ENCODE peak calls at places on chromosomes 1 and 21, in seven cellular contexts. I is AG08396, S is neural progenitor cell, P is left ventricle myocardium inferior, H is ACHN, F is PC-3, Q is AG10803. O is an unnamed sample.

GRCh38 chr1:109821221-109821669 is 57.5 kb upstream of the EPS8L3 start:
- DNase-seq in I (peak; percentile 92), S (no peak), P (no peak), H (peak; percentile 80), F (peak; percentile 81), Q (peak; percentile 99), O (peak; percentile 97)

GRCh38 chr1:7224644-7225043 is 439.4 kb downstream of the CAMTA1 start:
- DNase-seq in I (no peak), S (peak; percentile 22), P (no peak), H (peak; percentile 3), F (peak; percentile 5), Q (no peak), O (no peak)

GRCh38 chr1:52294580-52294979 is 71.4 kb downstream of the CC2D1B start:
- DNase-seq in I (no peak), S (no peak), P (no peak), H (no peak), F (no peak), Q (peak; percentile 44), O (no peak)

GRCh38 chr21:35179990-35180557 is 131.0 kb upstream of the RUNX1 start:
- DNase-seq in I (peak; percentile 33), S (no peak), P (no peak), H (peak; percentile 70), F (peak; percentile 91), Q (peak; percentile 71), O (peak; percentile 55)

GRCh38 chr1:109630081-109630880 is 10.6 kb downstream of the AMPD2 start:
- DNase-seq in I (no peak), S (peak; percentile 53), P (no peak), H (no peak), F (no peak), Q (no peak), O (no peak)

GRCh38 chr1:201019321-201019977 is 4.1 kb downstream of the KIF21B start:
- DNase-seq in I (peak; percentile 45), S (no peak), P (peak; percentile 42), H (peak; percentile 56), F (peak; percentile 73), Q (peak; percentile 31), O (peak; percentile 80)

GRCh38 chr1:218345673-218346390 is 696 bp downstream of the TGFB2 start:
- DNase-seq in I (peak; percentile 66), S (peak; percentile 80), P (peak; percentile 67), H (peak; percentile 71), F (peak; percentile 89), Q (peak; percentile 73), O (peak; percentile 62)

GRCh38 chr21:36487641-36488307 is 7.9 kb upstream of the CLDN14 start:
- DNase-seq in I (no peak), S (no peak), P (no peak), H (no peak), F (peak; percentile 92), Q (peak; percentile 40), O (no peak)

GRCh38 chr1:145871994-145872411 is 13.1 kb upstream of the PIAS3 start:
- DNase-seq in I (peak; percentile 57), S (peak; percentile 48), P (peak; percentile 45), H (no peak), F (no peak), Q (peak; percentile 36), O (no peak)

GRCh38 chr1:33338495-33339211 is 17.8 kb upstream of the A3GALT2 start:
- DNase-seq in I (peak; percentile 44), S (peak; percentile 94), P (peak; percentile 57), H (no peak), F (no peak), Q (peak; percentile 96), O (no peak)

GRCh38 chr1:205936846-205937707 is 6.2 kb downstream of the SLC26A9 start:
- DNase-seq in I (peak; percentile 69), S (no peak), P (no peak), H (peak; percentile 75), F (peak; percentile 68), Q (peak; percentile 81), O (peak; percentile 85)

GRCh38 chr1:14915356-14916054 is 238.0 kb upstream of the TMEM51 start:
- DNase-seq in I (peak; percentile 74), S (peak; percentile 72), P (peak; percentile 32), H (peak; percentile 50), F (peak; percentile 51), Q (no peak), O (no peak)

GRCh38 chr1:237108299-237109040 is 66.5 kb downstream of the RYR2 start:
- DNase-seq in I (no peak), S (peak; percentile 48), P (no peak), H (no peak), F (no peak), Q (no peak), O (no peak)

GRCh38 chr21:34313116-34313515 is 50.7 kb upstream of the KCNE2 start:
- DNase-seq in I (no peak), S (no peak), P (no peak), H (no peak), F (peak; percentile 28), Q (no peak), O (no peak)

GRCh38 chr1:202130275-202130646 is 7.5 kb downstream of the GPR37L1 start:
- DNase-seq in I (no peak), S (peak; percentile 16), P (no peak), H (no peak), F (no peak), Q (no peak), O (no peak)

GRCh38 chr1:72827285-72827684 is 544.9 kb upstream of the NEGR1 start:
- DNase-seq in I (no peak), S (no peak), P (no peak), H (peak; percentile 17), F (peak; percentile 79), Q (peak; percentile 6), O (peak; percentile 15)

GRCh38 chr1:218711021-218711420 is 365.9 kb downstream of the TGFB2 start:
- DNase-seq in I (no peak), S (no peak), P (no peak), H (no peak), F (peak; percentile 61), Q (peak; percentile 15), O (peak; percentile 26)

GRCh38 chr1:93824869-93825268 is 54.1 kb downstream of the DNTTIP2 start:
- DNase-seq in I (no peak), S (no peak), P (no peak), H (no peak), F (no peak), Q (no peak), O (no peak)

GRCh38 chr1:6351480-6352137 is 42.0 kb downstream of the ACOT7 start:
- DNase-seq in I (no peak), S (no peak), P (peak; percentile 60), H (no peak), F (no peak), Q (no peak), O (no peak)

GRCh38 chr1:147527941-147528936 is 13.1 kb upstream of the BCL9 start:
- DNase-seq in I (no peak), S (no peak), P (no peak), H (no peak), F (no peak), Q (no peak), O (no peak)

GRCh38 chr21:35614412-35614901 is 445.9 kb downstream of the SETD4 start:
- DNase-seq in I (no peak), S (no peak), P (no peak), H (no peak), F (peak; percentile 87), Q (peak; percentile 21), O (peak; percentile 70)

GRCh38 chr1:114756009-114756892 is 1.5 kb downstream of the CSDE1 start:
- DNase-seq in I (no peak), S (no peak), P (no peak), H (no peak), F (peak; percentile 63), Q (no peak), O (no peak)

GRCh38 chr1:67052741-67053534 is 1.0 kb downstream of the SLC35D1 start:
- DNase-seq in I (peak; percentile 53), S (peak; percentile 51), P (peak; percentile 22), H (peak; percentile 35), F (peak; percentile 56), Q (peak; percentile 39), O (no peak)

GRCh38 chr1:34983700-34984355 is 1.3 kb downstream of the TMEM35B start:
- DNase-seq in I (no peak), S (peak; percentile 28), P (no peak), H (no peak), F (peak; percentile 12), Q (peak; percentile 21), O (no peak)